ENCODE peak calls at places on chromosomes 5 and 9, in five cellular contexts. One of them, this sample, is unnamed.

GRCh38 chr9:101465330-101465915 is 29.8 kb upstream of the ALDOB start:
- DNase-seq in GM23338: peak
- DNase-seq in pancreas: no peak
- DNase-seq in MM.1S: no peak
- DNase-seq in OCI-LY7: peak
- DNase-seq in this sample: peak

GRCh38 chr9:115649991-115650472 is 503.6 kb upstream of the PAPPA start:
- DNase-seq in MM.1S: no peak
- DNase-seq in OCI-LY7: no peak
- DNase-seq in GM23338: no peak
- DNase-seq in pancreas: no peak
- DNase-seq in this sample: peak

GRCh38 chr9:33138768-33139167 is 28.4 kb downstream of the B4GALT1 start:
- DNase-seq in GM23338: no peak
- DNase-seq in MM.1S: no peak
- DNase-seq in pancreas: no peak
- DNase-seq in OCI-LY7: no peak
- DNase-seq in this sample: no peak

GRCh38 chr5:171312129-171312819 is 3.2 kb downstream of the TLX3 start:
- DNase-seq in MM.1S: no peak
- DNase-seq in GM23338: peak
- DNase-seq in pancreas: no peak
- DNase-seq in OCI-LY7: no peak
- DNase-seq in this sample: no peak

GRCh38 chr9:121700165-121700830 is 48.9 kb downstream of the DAB2IP start:
- DNase-seq in GM23338: peak
- DNase-seq in OCI-LY7: peak
- DNase-seq in MM.1S: peak
- DNase-seq in pancreas: peak
- DNase-seq in this sample: peak

GRCh38 chr9:115198018-115198417 is 80.1 kb upstream of the TNC start:
- DNase-seq in OCI-LY7: no peak
- DNase-seq in MM.1S: no peak
- DNase-seq in GM23338: no peak
- DNase-seq in pancreas: no peak
- DNase-seq in this sample: no peak

GRCh38 chr5:137340899-137341298 is 158.2 kb downstream of the SPOCK1 start:
- DNase-seq in MM.1S: no peak
- DNase-seq in OCI-LY7: no peak
- DNase-seq in pancreas: no peak
- DNase-seq in GM23338: no peak
- DNase-seq in this sample: no peak

GRCh38 chr9:6512085-6512657 is 99.2 kb downstream of the UHRF2 start:
- DNase-seq in pancreas: no peak
- DNase-seq in MM.1S: no peak
- DNase-seq in GM23338: no peak
- DNase-seq in OCI-LY7: no peak
- DNase-seq in this sample: no peak

GRCh38 chr5:167208911-167209310 is 1082.5 kb upstream of the WWC1 start:
- DNase-seq in GM23338: peak
- DNase-seq in OCI-LY7: no peak
- DNase-seq in MM.1S: no peak
- DNase-seq in pancreas: no peak
- DNase-seq in this sample: no peak

GRCh38 chr9:81138173-81138572 is 551.2 kb downstream of the TLE1 start:
- DNase-seq in MM.1S: no peak
- DNase-seq in GM23338: no peak
- DNase-seq in pancreas: no peak
- DNase-seq in OCI-LY7: no peak
- DNase-seq in this sample: no peak

GRCh38 chr5:149313151-149313841 is 32.0 kb upstream of the GRPEL2 start:
- DNase-seq in GM23338: no peak
- DNase-seq in MM.1S: peak
- DNase-seq in pancreas: no peak
- DNase-seq in OCI-LY7: no peak
- DNase-seq in this sample: no peak

GRCh38 chr5:133868946-133869674 is 99.3 kb downstream of the C5orf15 start:
- DNase-seq in pancreas: peak
- DNase-seq in MM.1S: peak
- DNase-seq in GM23338: peak
- DNase-seq in OCI-LY7: peak
- DNase-seq in this sample: peak

GRCh38 chr5:147407094-147407681 is 102.7 kb downstream of the DPYSL3 start:
- DNase-seq in pancreas: no peak
- DNase-seq in GM23338: no peak
- DNase-seq in MM.1S: no peak
- DNase-seq in OCI-LY7: no peak
- DNase-seq in this sample: no peak

GRCh38 chr5:128101676-128102075 is 18.1 kb downstream of the SLC12A2 start:
- DNase-seq in MM.1S: no peak
- DNase-seq in pancreas: no peak
- DNase-seq in OCI-LY7: no peak
- DNase-seq in GM23338: no peak
- DNase-seq in this sample: no peak

GRCh38 chr5:158911693-158912363 is 187.9 kb downstream of the EBF1 start:
- DNase-seq in GM23338: no peak
- DNase-seq in MM.1S: no peak
- DNase-seq in pancreas: no peak
- DNase-seq in OCI-LY7: no peak
- DNase-seq in this sample: no peak
- H3K27ac ChIP-seq in GM23338: no peak
- H3K27ac ChIP-seq in MM.1S: no peak
- H3K27ac ChIP-seq in pancreas: no peak
- H3K27ac ChIP-seq in OCI-LY7: no peak
- H3K27ac ChIP-seq in this sample: no peak

GRCh38 chr5:124677376-124677998 is 69.0 kb downstream of the ZNF608 start:
- DNase-seq in MM.1S: no peak
- DNase-seq in pancreas: no peak
- DNase-seq in OCI-LY7: no peak
- DNase-seq in GM23338: no peak
- DNase-seq in this sample: peak
- H3K27ac ChIP-seq in MM.1S: no peak
- H3K27ac ChIP-seq in pancreas: peak
- H3K27ac ChIP-seq in OCI-LY7: no peak
- H3K27ac ChIP-seq in GM23338: no peak
- H3K27ac ChIP-seq in this sample: no peak

DNA sequence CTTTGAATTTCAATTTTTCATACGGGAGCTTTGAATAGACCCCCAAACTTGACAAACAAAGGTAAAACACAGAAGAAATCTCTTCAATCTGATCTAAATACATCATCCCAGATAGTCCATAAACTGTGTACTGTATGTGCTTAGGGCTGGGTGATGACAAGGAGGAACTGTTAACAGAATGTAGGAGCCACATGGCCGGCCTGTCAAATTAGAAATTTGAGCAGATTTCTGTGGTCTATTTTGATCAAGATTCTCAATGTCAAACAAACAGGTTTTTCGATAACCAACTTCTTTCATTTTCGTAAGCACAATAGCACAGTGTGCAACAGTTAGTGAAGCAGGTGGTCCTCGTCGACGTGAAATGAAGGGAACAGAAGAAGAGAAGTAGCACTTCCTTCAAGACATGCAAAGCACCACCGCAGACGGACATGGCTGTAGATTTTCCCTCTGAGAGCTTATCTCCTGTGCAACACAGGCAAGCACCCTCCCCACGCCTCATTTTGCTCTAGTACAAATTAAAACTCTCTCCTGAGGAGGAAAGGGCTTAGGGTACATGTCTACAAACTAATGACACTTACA is 252.1 kb downstream of the CRB2 start:
- DNase-seq in GM23338: no peak
- DNase-seq in pancreas: no peak
- DNase-seq in MM.1S: peak
- DNase-seq in OCI-LY7: peak
- DNase-seq in this sample: no peak
- H3K27ac ChIP-seq in GM23338: no peak
- H3K27ac ChIP-seq in pancreas: no peak
- H3K27ac ChIP-seq in MM.1S: peak
- H3K27ac ChIP-seq in OCI-LY7: peak
- H3K27ac ChIP-seq in this sample: no peak

DNA sequence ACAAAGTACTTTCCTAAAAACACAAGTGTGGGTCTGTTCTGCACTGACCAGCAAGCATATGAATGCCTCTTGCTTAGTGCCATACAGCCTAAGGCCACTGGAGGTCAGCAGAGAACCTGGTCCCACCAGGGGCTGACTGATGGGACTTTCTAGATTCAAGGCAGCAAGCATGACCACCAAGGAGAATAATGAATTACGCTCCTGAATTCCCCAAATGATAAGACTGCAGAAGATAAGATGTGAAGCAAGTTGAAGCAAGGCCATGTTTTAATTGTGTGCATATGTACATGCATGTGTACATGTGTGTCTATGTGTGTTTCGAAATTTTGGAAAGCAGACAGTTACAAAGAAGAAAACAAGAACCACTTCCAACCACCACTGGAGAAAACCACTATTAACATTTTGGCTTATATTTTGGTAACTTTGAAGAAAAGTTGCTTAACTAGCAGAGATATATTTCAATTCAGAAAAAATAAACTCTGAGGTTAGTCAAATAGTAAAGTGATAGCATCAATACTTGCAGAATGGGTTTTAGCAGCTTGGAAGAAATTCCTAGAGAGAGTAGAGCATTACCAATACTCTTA is 70.5 kb downstream of the ERP44 start:
- DNase-seq in OCI-LY7: peak
- DNase-seq in GM23338: peak
- DNase-seq in MM.1S: peak
- DNase-seq in pancreas: peak
- DNase-seq in this sample: peak
- H3K27ac ChIP-seq in OCI-LY7: no peak
- H3K27ac ChIP-seq in GM23338: no peak
- H3K27ac ChIP-seq in MM.1S: no peak
- H3K27ac ChIP-seq in pancreas: no peak
- H3K27ac ChIP-seq in this sample: no peak

GRCh38 chr9:69323886-69324285 is 1.1 kb upstream of the ENTREP1 start:
- DNase-seq in MM.1S: no peak
- DNase-seq in pancreas: no peak
- DNase-seq in GM23338: no peak
- DNase-seq in OCI-LY7: no peak
- DNase-seq in this sample: no peak

GRCh38 chr9:69322256-69322655 is 2.8 kb upstream of the ENTREP1 start:
- DNase-seq in MM.1S: no peak
- DNase-seq in OCI-LY7: no peak
- DNase-seq in pancreas: no peak
- DNase-seq in GM23338: no peak
- DNase-seq in this sample: no peak

GRCh38 chr9:69324549-69325401 is at the start of gene ENTREP1:
- DNase-seq in OCI-LY7: no peak
- DNase-seq in pancreas: peak
- DNase-seq in MM.1S: peak
- DNase-seq in GM23338: peak
- DNase-seq in this sample: peak

GRCh38 chr9:69326261-69326660 is 1.2 kb downstream of the ENTREP1 start:
- DNase-seq in pancreas: no peak
- DNase-seq in GM23338: peak
- DNase-seq in MM.1S: no peak
- DNase-seq in OCI-LY7: no peak
- DNase-seq in this sample: peak

GRCh38 chr9:69325409-69326212 is 596 bp downstream of the ENTREP1 start:
- DNase-seq in pancreas: peak
- DNase-seq in OCI-LY7: no peak
- DNase-seq in MM.1S: peak
- DNase-seq in GM23338: peak
- DNase-seq in this sample: peak
- H3K27ac ChIP-seq in pancreas: no peak
- H3K27ac ChIP-seq in OCI-LY7: no peak
- H3K27ac ChIP-seq in MM.1S: no peak
- H3K27ac ChIP-seq in GM23338: no peak
- H3K27ac ChIP-seq in this sample: peak

DNA sequence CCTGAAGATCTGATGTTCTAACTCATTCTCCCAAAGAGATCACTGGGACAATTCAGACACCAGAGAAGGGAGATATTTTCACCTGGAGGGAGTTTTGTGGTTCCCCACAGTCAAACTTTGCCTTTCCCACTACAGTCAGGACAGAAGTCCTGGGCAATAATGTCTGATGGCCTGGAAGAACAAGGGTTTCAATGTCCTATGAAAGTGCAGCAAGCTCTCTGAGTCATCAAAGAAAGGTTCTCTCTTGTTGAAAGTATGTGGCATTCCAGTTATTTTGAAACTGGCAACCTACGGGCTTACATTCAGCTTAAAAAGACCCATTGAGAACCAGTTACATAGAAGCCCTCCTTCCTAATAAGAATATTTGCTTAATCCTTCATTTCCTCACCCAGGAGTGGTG is 103.9 kb downstream of the INSYN2B start:
- DNase-seq in OCI-LY7: no peak
- DNase-seq in MM.1S: no peak
- DNase-seq in GM23338: no peak
- DNase-seq in pancreas: no peak
- DNase-seq in this sample: no peak
- H3K27ac ChIP-seq in OCI-LY7: no peak
- H3K27ac ChIP-seq in MM.1S: no peak
- H3K27ac ChIP-seq in GM23338: no peak
- H3K27ac ChIP-seq in pancreas: no peak
- H3K27ac ChIP-seq in this sample: no peak

GRCh38 chr9:128702445-128702948 is at the start of gene PKN3:
- DNase-seq in MM.1S: peak
- DNase-seq in GM23338: peak
- DNase-seq in OCI-LY7: peak
- DNase-seq in pancreas: peak
- DNase-seq in this sample: peak
- H3K27ac ChIP-seq in MM.1S: no peak
- H3K27ac ChIP-seq in GM23338: peak
- H3K27ac ChIP-seq in OCI-LY7: no peak
- H3K27ac ChIP-seq in pancreas: peak
- H3K27ac ChIP-seq in this sample: peak